ENCODE peak calls at places on chromosomes 12 and 14, in ten cellular contexts. K is heart left ventricle; H is GM23248; L is endothelial cell of umbilical vein; Q is CD8-positive, alpha-beta memory T cell; X is prostate gland; E is left ventricle myocardium inferior; V is uterus; T is right lobe of liver; N is ascending aorta. F is an unnamed sample. For H3K36me3, the result is how much of the 10 kb centered on the place peaks cover.

GRCh38 chr14:96268426-96269358 is 12.7 kb downstream of the BDKRB1 start:
- DNase-seq in Q (no peak), N (no peak), L (no peak), H (peak), X (peak), K (no peak), V (peak), E (no peak), T (peak), F (peak)

GRCh38 chr12:109109756-109110350 is 6.5 kb upstream of the ACACB start:
- DNase-seq in L (no peak), H (no peak), N (no peak), K (no peak), V (no peak), X (no peak), E (no peak), T (no peak), Q (no peak), F (no peak)

GRCh38 chr12:51846911-51847829 is 1.3 kb downstream of the FIGNL2 start:
- DNase-seq in Q (no peak), X (peak), V (peak), K (peak), T (peak), N (no peak), H (peak), L (peak), E (peak), F (peak)

GRCh38 chr12:47223848-47224213 is 144.1 kb upstream of the AMIGO2 start:
- DNase-seq in N (no peak), V (peak), T (peak), Q (no peak), X (no peak), L (peak), E (peak), H (no peak), K (no peak), F (peak)

GRCh38 chr12:50246873-50247612 is 36.3 kb downstream of the LIMA1 start:
- DNase-seq in N (peak), X (peak), Q (no peak), V (peak), K (peak), E (peak), H (peak), L (peak), T (peak), F (peak)

GRCh38 chr12:57127710-57128518 is at the start of gene LRP1:
- DNase-seq in X (peak), E (peak), Q (peak), T (peak), L (peak), N (peak), H (peak), V (peak), K (peak), F (peak)

GRCh38 chr12:51269174-51270066 is 795 bp downstream of the SMAGP start:
- DNase-seq in T (peak), K (peak), N (no peak), X (peak), E (peak), V (no peak), Q (peak), L (peak), H (peak), F (peak)

GRCh38 chr14:30547388-30548048 is 11.4 kb upstream of the G2E3 start:
- DNase-seq in E (no peak), H (no peak), Q (no peak), K (no peak), V (no peak), N (no peak), X (no peak), L (no peak), T (no peak), F (no peak)

GRCh38 chr12:89389755-89390661 is 37.7 kb upstream of the DUSP6 start:
- DNase-seq in H (no peak), L (peak), N (no peak), E (no peak), V (peak), Q (no peak), K (no peak), X (no peak), T (no peak), F (no peak)

GRCh38 chr14:29789475-29789874 is 138.2 kb downstream of the PRKD1 start:
- DNase-seq in Q (no peak), T (no peak), H (no peak), X (no peak), V (no peak), K (no peak), L (no peak), E (no peak), N (no peak), F (no peak)

GRCh38 chr14:93029911-93030555 is 85.7 kb downstream of the ITPK1 start:
- DNase-seq in K (no peak), N (no peak), E (no peak), H (no peak), X (no peak), T (no peak), L (no peak), Q (no peak), V (no peak), F (no peak)

GRCh38 chr12:2013111-2013510 is 8.9 kb upstream of the DCP1B start:
- DNase-seq in H (peak), X (no peak), L (no peak), V (no peak), N (no peak), K (no peak), Q (no peak), E (no peak), T (no peak), F (no peak)

GRCh38 chr12:48237048-48237630 is 34.0 kb upstream of the OR10AD1 start:
- DNase-seq in Q (no peak), T (no peak), E (no peak), K (no peak), N (no peak), X (no peak), L (no peak), V (no peak), H (no peak), F (no peak)

GRCh38 chr12:57631566-57632368 is 1.2 kb downstream of the B4GALNT1 start:
- DNase-seq in K (peak), L (no peak), T (no peak), H (no peak), V (no peak), X (peak), N (no peak), Q (no peak), E (no peak), F (peak)

GRCh38 chr14:55968741-55969140 is 149.5 kb upstream of the PELI2 start:
- DNase-seq in T (no peak), K (no peak), X (no peak), Q (no peak), E (no peak), L (no peak), H (no peak), N (no peak), V (no peak), F (no peak)

GRCh38 chr12:68446896-68447806 is 115.0 kb upstream of the MDM1 start:
- DNase-seq in L (no peak), E (no peak), Q (no peak), N (no peak), X (no peak), V (no peak), K (no peak), T (no peak), H (peak), F (no peak)

DNA sequence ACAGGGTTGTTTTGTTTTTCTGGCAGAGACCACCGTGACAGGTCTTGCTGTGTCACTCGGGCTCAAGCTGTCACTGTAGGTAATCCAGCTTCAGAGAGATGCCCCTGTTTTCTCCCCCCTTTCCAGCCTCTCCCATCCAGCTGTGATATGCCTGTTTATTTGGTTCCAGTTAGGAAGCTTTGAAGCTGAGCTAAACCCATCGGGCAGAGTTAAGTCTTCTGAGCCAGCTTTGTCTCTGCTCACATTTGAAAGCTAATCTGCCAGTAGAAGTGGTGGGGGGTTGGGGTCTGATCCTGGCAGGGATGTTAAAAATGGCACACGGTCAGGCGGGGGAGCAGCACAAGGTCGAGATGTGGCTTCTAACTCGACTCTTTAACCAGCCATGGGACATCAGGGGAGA is 130.0 kb downstream of the TSPAN9 start:
- DNase-seq in X (no peak), T (no peak), H (no peak), L (no peak), E (no peak), V (no peak), K (no peak), Q (no peak), N (no peak), F (no peak)
- H3K36me3 ChIP-seq in X (under half), T (under half), H (under half), L (under half), E (under half), V (under half), K (under half), Q (under half), N (under half), F (under half)

DNA sequence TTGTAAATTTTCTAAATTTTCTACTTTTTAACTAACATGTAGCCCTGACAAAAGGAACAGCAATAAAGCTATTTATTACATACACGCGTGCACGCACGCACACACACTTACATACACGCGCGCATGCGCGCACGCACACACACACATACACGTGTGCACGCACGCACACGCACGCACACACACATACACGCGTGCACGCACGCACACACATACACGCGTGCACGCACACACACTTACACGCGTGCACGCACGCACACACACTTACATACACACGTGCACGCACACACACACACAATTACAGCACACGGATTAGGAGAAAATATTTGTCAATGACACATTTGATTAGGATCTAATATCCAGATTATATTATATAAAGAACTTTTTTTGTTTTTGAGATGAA is 27.9 kb downstream of the DHX37 start:
- DNase-seq in L (no peak), N (no peak), Q (no peak), V (no peak), K (no peak), T (no peak), X (no peak), H (no peak), E (no peak), F (no peak)
- H3K36me3 ChIP-seq in L (under half), N (half or more), Q (under half), V (under half), K (half or more), T (under half), X (under half), H (under half), E (half or more), F (half or more)

GRCh38 chr12:12975322-12976077 is 23.5 kb upstream of the GPRC5D start:
- DNase-seq in N (peak), K (no peak), Q (no peak), H (peak), X (no peak), E (no peak), L (peak), V (peak), T (no peak), F (no peak)

GRCh38 chr12:12979151-12979550 is 20.9 kb downstream of the HEBP1 start:
- DNase-seq in T (no peak), E (no peak), H (peak), L (peak), N (no peak), K (no peak), X (no peak), V (no peak), Q (no peak), F (no peak)

GRCh38 chr12:12976366-12976765 is 23.7 kb downstream of the HEBP1 start:
- DNase-seq in E (no peak), T (no peak), Q (no peak), K (no peak), H (peak), X (no peak), L (peak), V (peak), N (peak), F (no peak)

GRCh38 chr12:12979731-12980259 is 20.3 kb downstream of the HEBP1 start:
- DNase-seq in T (no peak), N (peak), L (peak), K (no peak), Q (no peak), E (no peak), V (peak), X (no peak), H (peak), F (no peak)

GRCh38 chr12:12977231-12977630 is 22.8 kb downstream of the HEBP1 start:
- DNase-seq in H (no peak), T (no peak), E (no peak), K (no peak), Q (no peak), N (no peak), V (no peak), X (no peak), L (no peak), F (no peak)
- H3K36me3 ChIP-seq in H (under half), T (under half), E (half or more), K (half or more), Q (under half), N (under half), V (under half), X (under half), L (under half), F (under half)

DNA sequence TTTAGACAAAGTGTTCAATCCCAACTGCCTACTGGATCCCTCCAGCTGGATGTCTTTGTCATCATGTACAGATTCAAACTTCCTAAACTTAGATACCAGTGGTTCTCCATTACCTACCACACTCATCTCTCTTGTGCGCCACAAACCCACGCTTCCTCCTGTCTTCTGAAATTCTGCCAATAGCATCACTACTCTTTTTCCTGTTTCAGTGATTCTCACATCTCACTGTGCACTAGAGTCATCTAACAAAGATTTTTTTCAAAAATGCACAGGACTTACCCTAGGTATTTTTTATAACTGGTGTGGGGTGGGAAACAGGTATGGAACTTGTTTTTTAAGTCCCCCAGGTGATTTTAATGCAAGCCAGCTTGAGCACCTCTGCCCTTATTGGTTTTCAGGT is 5.9 kb downstream of the PSMB5 start:
- DNase-seq in T (no peak), N (no peak), H (peak), X (no peak), V (no peak), Q (no peak), E (no peak), K (no peak), L (no peak), F (no peak)
- H3K36me3 ChIP-seq in T (under half), N (half or more), H (under half), X (under half), V (under half), Q (under half), E (half or more), K (half or more), L (under half), F (half or more)

GRCh38 chr12:64746663-64747062 is 12.5 kb downstream of the GNS start:
- DNase-seq in V (no peak), N (no peak), K (no peak), Q (no peak), H (peak), L (peak), E (no peak), X (no peak), T (no peak), F (no peak)
- H3K36me3 ChIP-seq in V (under half), N (half or more), K (half or more), Q (under half), H (under half), L (under half), E (half or more), X (under half), T (under half), F (under half)

GRCh38 chr14:52348796-52349195 is 34.7 kb downstream of the PTGER2 start:
- DNase-seq in N (no peak), E (no peak), X (no peak), L (no peak), V (no peak), H (peak), T (no peak), Q (no peak), K (no peak), F (no peak)
- H3K36me3 ChIP-seq in N (under half), E (under half), X (under half), L (under half), V (under half), H (under half), T (under half), Q (under half), K (under half), F (under half)

GRCh38 chr12:132945806-132946506 is 10.2 kb downstream of the ZNF605 start:
- DNase-seq in L (no peak), T (no peak), Q (no peak), X (no peak), K (no peak), V (no peak), H (no peak), N (no peak), E (no peak), F (no peak)
- H3K36me3 ChIP-seq in L (under half), T (under half), Q (under half), X (under half), K (half or more), V (under half), H (half or more), N (half or more), E (half or more), F (half or more)

DNA sequence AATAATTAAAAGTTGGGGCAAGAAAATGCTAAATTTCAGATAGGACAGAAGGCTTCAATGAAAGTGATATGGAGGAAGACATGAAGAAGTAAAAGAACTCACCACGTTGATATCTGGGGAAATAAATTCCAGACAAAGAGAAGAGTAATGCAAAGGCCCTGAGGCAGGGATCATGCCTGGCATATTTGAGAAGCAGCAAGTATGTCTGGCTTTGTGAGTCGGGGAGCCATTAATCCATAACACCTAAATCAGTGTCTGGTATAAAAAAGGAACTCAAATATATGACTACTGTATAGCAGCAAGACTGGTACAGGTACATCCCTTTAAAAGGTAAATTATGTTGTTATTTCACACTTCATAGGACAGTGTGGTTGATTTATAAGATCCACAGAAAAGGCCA is 16.4 kb downstream of the BAZ1A start:
- DNase-seq in X (no peak), H (no peak), Q (no peak), V (no peak), N (no peak), K (no peak), T (no peak), E (no peak), L (no peak), F (no peak)
- H3K36me3 ChIP-seq in X (under half), H (under half), Q (under half), V (under half), N (under half), K (under half), T (under half), E (under half), L (under half), F (under half)

DNA sequence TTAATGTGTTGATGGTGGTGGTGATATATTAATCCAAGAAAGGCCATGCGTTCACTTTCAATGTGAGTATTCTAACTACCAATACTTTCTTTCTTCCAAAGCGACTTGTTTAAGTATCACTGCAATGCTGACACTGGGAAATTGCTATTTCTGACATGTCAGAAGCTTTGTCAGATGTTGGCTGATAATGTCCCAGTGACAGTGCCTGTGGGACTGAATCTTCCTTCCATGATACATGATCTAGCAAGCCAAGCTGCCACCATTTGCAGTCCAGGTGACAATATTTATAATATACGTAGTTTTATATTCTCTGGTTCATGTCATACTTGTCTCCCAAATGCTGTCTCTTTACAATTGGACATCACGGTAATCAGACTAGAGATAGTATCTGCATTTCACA is 57.1 kb downstream of the KNTC1 start:
- DNase-seq in E (no peak), H (no peak), Q (no peak), X (no peak), K (no peak), T (no peak), V (no peak), L (no peak), N (no peak), F (no peak)
- H3K36me3 ChIP-seq in E (under half), H (under half), Q (under half), X (under half), K (under half), T (under half), V (under half), L (under half), N (under half), F (under half)

F was measured in psoas muscle.